ENCODE peak calls at places on chromosomes 16 and 17, in ten cellular contexts. R is activated T-cell treated with anti-CD3 and anti-CD28 coated beads, Interleukin-2, amount 50 U/mL, for 72 hours; X is skeletal muscle cell; Y is HS-27A; N is A549; U is nucleus accumbens; Q is NCI-H2081; T is kidney tubule cell; P is mesothelial cell of epicardium; B is LoVo. M is an unnamed sample.
A peak's percentile ranks its signal among the peaks of the same experiment; 100 is the strongest.

GRCh38 chr16:12542818-12543699 is 260.6 kb downstream of the CPPED1 start:
- DNase-seq in U (no peak), N (no peak), R (no peak), X (peak; percentile 50), B (no peak), Q (no peak), P (no peak), T (no peak), Y (no peak), M (no peak)

GRCh38 chr17:50636145-50636803 is 1.6 kb downstream of the ABCC3 start:
- DNase-seq in P (no peak), X (no peak), T (no peak), N (no peak), Y (no peak), U (no peak), Q (no peak), B (no peak), R (no peak), M (no peak)

GRCh38 chr16:73177896-73178295 is 130.0 kb upstream of the ZFHX3 start:
- DNase-seq in T (no peak), R (no peak), U (no peak), B (no peak), X (no peak), P (no peak), N (no peak), Q (no peak), Y (no peak), M (no peak)

GRCh38 chr16:84507011-84507982 is 2.8 kb upstream of the MEAK7 start:
- DNase-seq in N (no peak), R (peak; percentile 64), B (no peak), Q (no peak), P (no peak), U (no peak), Y (no peak), X (no peak), T (no peak), M (no peak)

GRCh38 chr16:10849736-10850477 is 27.1 kb upstream of the CIITA start:
- DNase-seq in T (no peak), Q (no peak), B (no peak), Y (no peak), P (no peak), U (no peak), R (no peak), N (no peak), X (no peak), M (no peak)

GRCh38 chr17:58414596-58414997 is 2.7 kb downstream of the RNF43 start:
- DNase-seq in N (no peak), B (peak; percentile 53), U (no peak), T (peak; percentile 71), X (no peak), Y (no peak), Q (peak; percentile 60), R (no peak), P (no peak), M (no peak)

GRCh38 chr16:88452485-88453216 is 429 bp upstream of the ZFPM1 start:
- DNase-seq in T (peak; percentile 95), R (peak; percentile 100), U (peak; percentile 89), Y (peak; percentile 80), B (peak; percentile 96), P (peak; percentile 100), Q (peak; percentile 81), X (peak; percentile 67), N (peak; percentile 95), M (peak; percentile 82)

GRCh38 chr16:51682905-51683304 is 531.8 kb upstream of the SALL1 start:
- DNase-seq in N (no peak), U (no peak), P (no peak), T (no peak), R (no peak), Y (no peak), B (no peak), Q (no peak), X (no peak), M (no peak)

GRCh38 chr17:9050801-9051401 is 29.6 kb downstream of the NTN1 start:
- DNase-seq in R (no peak), B (peak; percentile 13), Q (no peak), N (peak; percentile 73), P (peak; percentile 55), U (no peak), X (no peak), Y (no peak), T (peak; percentile 73), M (no peak)

GRCh38 chr16:69812213-69813014 is 50.3 kb downstream of the WWP2 start:
- DNase-seq in N (peak; percentile 36), X (no peak), U (no peak), Y (no peak), P (no peak), R (no peak), Q (no peak), T (no peak), B (peak; percentile 11), M (no peak)

GRCh38 chr17:19904412-19904811 is 36.7 kb upstream of the ULK2 start:
- DNase-seq in P (no peak), R (no peak), N (no peak), X (no peak), Q (no peak), Y (no peak), U (no peak), B (no peak), T (no peak), M (no peak)

GRCh38 chr16:48182979-48183537 is 27.3 kb upstream of the ABCC12 start:
- DNase-seq in B (no peak), R (no peak), X (no peak), Q (peak; percentile 14), N (no peak), U (no peak), P (no peak), Y (no peak), T (no peak), M (no peak)

GRCh38 chr17:41500131-41500911 is 5.1 kb downstream of the KRT13 start:
- DNase-seq in P (no peak), B (no peak), Q (no peak), X (no peak), U (no peak), N (peak; percentile 61), Y (no peak), T (peak; percentile 95), R (no peak), M (no peak)

GRCh38 chr17:4818276-4818675 is 11.3 kb downstream of the PLD2 start:
- DNase-seq in B (no peak), N (no peak), P (no peak), U (no peak), X (no peak), R (no peak), T (no peak), Y (no peak), Q (no peak), M (no peak)

GRCh38 chr16:57620316-57621231 is 7.9 kb upstream of the ADGRG1 start:
- DNase-seq in N (no peak), X (no peak), U (no peak), B (no peak), T (peak; percentile 43), Y (no peak), R (no peak), Q (no peak), P (peak; percentile 64), M (no peak)

GRCh38 chr16:4852221-4852872 is 5.1 kb downstream of the UBN1 start:
- DNase-seq in B (peak; percentile 52), P (no peak), R (no peak), T (peak; percentile 31), X (no peak), N (peak; percentile 51), U (no peak), Q (no peak), Y (no peak), M (no peak)

GRCh38 chr16:59665618-59666220 is 931.6 kb upstream of the GOT2 start:
- DNase-seq in N (no peak), P (no peak), T (no peak), R (no peak), U (no peak), X (no peak), B (no peak), Q (no peak), Y (no peak), M (no peak)

GRCh38 chr17:83189673-83190385 is 110.4 kb downstream of the METRNL start:
- DNase-seq in T (no peak), N (no peak), B (no peak), X (peak; percentile 52), P (peak; percentile 34), U (no peak), R (no peak), Q (no peak), Y (peak; percentile 30), M (no peak)

GRCh38 chr17:81429813-81430510 is 34.7 kb downstream of the BAHCC1 start:
- DNase-seq in R (no peak), X (no peak), Q (peak; percentile 51), Y (no peak), N (no peak), B (no peak), P (no peak), T (no peak), U (peak; percentile 50), M (peak; percentile 25)

GRCh38 chr16:521381-522210 is 5.9 kb upstream of the CAPN15 start:
- DNase-seq in Q (no peak), P (no peak), X (no peak), Y (no peak), N (no peak), T (no peak), R (no peak), U (no peak), B (no peak), M (no peak)

GRCh38 chr17:78032166-78032565 is 73.7 kb downstream of the TNRC6C start:
- DNase-seq in P (no peak), X (peak; percentile 21), B (no peak), Q (no peak), Y (no peak), U (no peak), T (no peak), N (no peak), R (no peak), M (no peak)

GRCh38 chr17:41987642-41988041 is 21.0 kb downstream of the CNP start:
- DNase-seq in X (no peak), T (no peak), R (peak; percentile 45), U (no peak), Q (no peak), B (no peak), P (no peak), N (no peak), Y (no peak), M (no peak)

GRCh38 chr17:337453-337852 is 15.2 kb downstream of the RPH3AL start:
- DNase-seq in Q (no peak), U (no peak), X (no peak), T (no peak), Y (no peak), R (no peak), N (no peak), P (no peak), B (no peak), M (no peak)

GRCh38 chr16:19755268-19755667 is 37.2 kb downstream of the IQCK start:
- DNase-seq in X (no peak), P (no peak), U (no peak), T (no peak), Q (no peak), Y (no peak), N (no peak), R (no peak), B (no peak), M (no peak)

GRCh38 chr17:12665263-12666210 is at the start of gene MYOCD:
- DNase-seq in Y (no peak), B (no peak), Q (no peak), X (no peak), U (no peak), T (peak; percentile 25), N (peak; percentile 48), P (peak; percentile 71), R (no peak), M (no peak)

GRCh38 chr17:77613627-77614026 is 344.9 kb upstream of the TNRC6C start:
- DNase-seq in Q (no peak), U (no peak), N (no peak), P (no peak), Y (no peak), T (no peak), R (no peak), X (no peak), B (no peak), M (no peak)

GRCh38 chr17:70329751-70330150 is 160.4 kb downstream of the KCNJ2 start:
- DNase-seq in Q (no peak), B (no peak), Y (no peak), P (no peak), T (no peak), R (no peak), N (no peak), U (no peak), X (no peak), M (peak; percentile 19)

GRCh38 chr16:85897384-85897783 is 1.6 kb upstream of the IRF8 start:
- DNase-seq in R (no peak), X (no peak), N (no peak), Q (no peak), T (no peak), U (no peak), Y (no peak), B (no peak), P (no peak), M (no peak)